ENCODE peak calls at places on chromosome 9, in five cellular contexts. B, F, D, H and R are unnamed samples.

GRCh38 chr9:89654025-89654662 is 49.3 kb downstream of the GADD45G start:
- DNase-seq in B (no peak), F (no peak), D (no peak), H (no peak), R (no peak)

GRCh38 chr9:85890962-85891361 is 50.0 kb upstream of the NAA35 start:
- DNase-seq in B (no peak), F (no peak), D (no peak), H (no peak), R (no peak)

GRCh38 chr9:33818167-33818831 is 1.3 kb downstream of the UBE2R2 start:
- DNase-seq in B (no peak), F (no peak), D (no peak), H (no peak), R (peak)

GRCh38 chr9:118331622-118332045 is 627.4 kb downstream of the TLR4 start:
- DNase-seq in B (no peak), F (peak), D (peak), H (no peak), R (no peak)

GRCh38 chr9:70408393-70409040 is 5.9 kb downstream of the KLF9 start:
- DNase-seq in B (no peak), F (peak), D (peak), H (no peak), R (no peak)

GRCh38 chr9:120883608-120883996 is 6.6 kb upstream of the PHF19 start:
- DNase-seq in B (no peak), F (no peak), D (no peak), H (no peak), R (no peak)

GRCh38 chr9:126613656-126614055 is at the start of gene LMX1B:
- DNase-seq in B (no peak), F (peak), D (peak), H (no peak), R (peak)

GRCh38 chr9:26133537-26133936 is 455.3 kb upstream of the TUSC1 start:
- DNase-seq in B (no peak), F (no peak), D (no peak), H (no peak), R (no peak)

GRCh38 chr9:122215663-122216062 is 13.1 kb downstream of the LHX6 start:
- DNase-seq in B (no peak), F (no peak), D (no peak), H (no peak), R (no peak)

GRCh38 chr9:122212473-122213004 is 16.2 kb downstream of the LHX6 start:
- DNase-seq in B (no peak), F (no peak), D (no peak), H (no peak), R (no peak)

GRCh38 chr9:122213102-122213588 is 15.6 kb downstream of the LHX6 start:
- DNase-seq in B (no peak), F (no peak), D (no peak), H (no peak), R (no peak)

GRCh38 chr9:122214507-122214906 is 14.2 kb downstream of the LHX6 start:
- DNase-seq in B (no peak), F (no peak), D (no peak), H (no peak), R (no peak)

GRCh38 chr9:122213589-122214413 is 15.0 kb downstream of the LHX6 start:
- DNase-seq in B (peak), F (no peak), D (no peak), H (no peak), R (peak)
- H3K4me3 ChIP-seq in B (peak), F (no peak), D (peak), H (peak), R (peak)

GRCh38 chr9:96420468-96421219 is 2.5 kb upstream of the ZNF367 start:
- DNase-seq in B (no peak), F (peak), D (peak), H (peak), R (no peak)
- H3K4me3 ChIP-seq in B (no peak), F (no peak), D (no peak), H (no peak), R (no peak)

GRCh38 chr9:76604171-76604570 is 145.2 kb downstream of the GCNT1 start:
- DNase-seq in B (no peak), F (no peak), D (no peak), H (no peak), R (no peak)
- H3K4me3 ChIP-seq in B (no peak), F (no peak), D (no peak), H (no peak), R (no peak)

GRCh38 chr9:96020822-96021615 is 145.5 kb downstream of the ERCC6L2 start:
- DNase-seq in B (peak), F (no peak), D (no peak), H (no peak), R (no peak)

GRCh38 chr9:96022445-96023031 is 147.0 kb downstream of the ERCC6L2 start:
- DNase-seq in B (no peak), F (no peak), D (no peak), H (no peak), R (no peak)

GRCh38 chr9:96025995-96026572 is 150.6 kb downstream of the ERCC6L2 start:
- DNase-seq in B (no peak), F (no peak), D (no peak), H (no peak), R (no peak)

GRCh38 chr9:96020300-96020821 is 144.9 kb downstream of the ERCC6L2 start:
- DNase-seq in B (no peak), F (no peak), D (no peak), H (no peak), R (no peak)

DNA sequence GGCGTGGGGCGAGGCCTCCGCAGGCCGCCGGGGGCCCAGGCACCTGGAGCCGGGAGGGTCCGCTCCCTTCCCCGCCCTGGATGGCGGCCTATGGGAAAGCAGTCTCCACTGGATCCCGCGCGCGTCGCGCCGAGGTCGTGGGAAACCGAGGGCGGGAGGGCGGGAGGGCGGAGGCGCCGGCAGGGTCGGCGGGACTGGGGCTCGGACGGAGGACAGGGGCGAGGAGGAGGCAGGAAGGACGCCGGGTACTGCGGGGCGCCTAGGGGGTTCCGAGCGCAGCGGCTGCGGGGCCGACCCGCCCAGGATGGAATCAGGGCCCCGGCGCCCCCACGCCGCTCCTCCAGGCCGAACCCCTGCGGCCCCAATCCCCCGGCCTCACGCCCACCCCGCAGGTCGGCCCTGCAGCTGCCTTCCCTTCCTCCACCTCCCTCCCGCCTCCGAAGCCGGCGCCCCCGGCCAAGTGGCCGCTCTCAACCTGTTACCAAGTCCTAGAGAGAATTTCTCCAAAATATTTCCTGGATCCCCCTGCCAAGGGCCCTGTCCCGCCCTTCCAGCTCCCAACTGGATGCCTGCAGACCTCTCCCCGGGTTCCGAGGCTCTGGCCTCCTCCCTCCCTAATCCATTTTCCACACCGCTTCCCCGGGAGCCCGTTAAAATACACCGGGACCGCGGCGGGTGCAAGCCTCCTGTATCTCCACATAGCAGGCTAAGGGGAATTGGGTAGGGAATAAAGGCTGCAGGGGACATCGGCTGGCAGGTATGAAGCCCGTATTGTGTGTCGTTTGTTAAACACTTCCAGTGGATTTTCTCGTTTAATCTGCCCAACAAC is 146.3 kb downstream of the ERCC6L2 start:
- DNase-seq in B (no peak), F (no peak), D (no peak), H (no peak), R (no peak)
- H3K4me3 ChIP-seq in B (peak), F (peak), D (peak), H (peak), R (no peak)

GRCh38 chr9:123998970-123999621 is 12.5 kb upstream of the LHX2 start:
- DNase-seq in B (no peak), F (no peak), D (no peak), H (no peak), R (peak)
- H3K4me3 ChIP-seq in B (peak), F (peak), D (peak), H (peak), R (peak)

GRCh38 chr9:112864413-112864812 is 26.3 kb downstream of the SLC46A2 start:
- DNase-seq in B (no peak), F (no peak), D (no peak), H (no peak), R (no peak)
- H3K4me3 ChIP-seq in B (no peak), F (no peak), D (no peak), H (no peak), R (no peak)

GRCh38 chr9:137455361-137455991 is 3.7 kb downstream of the NSMF start:
- DNase-seq in B (no peak), F (no peak), D (no peak), H (no peak), R (no peak)

GRCh38 chr9:137456061-137456863 is 2.9 kb downstream of the NSMF start:
- DNase-seq in B (no peak), F (peak), D (peak), H (no peak), R (no peak)

GRCh38 chr9:137458194-137459146 is 664 bp downstream of the NSMF start:
- DNase-seq in B (no peak), F (peak), D (no peak), H (no peak), R (no peak)

GRCh38 chr9:137457406-137458193 is 1.5 kb downstream of the NSMF start:
- DNase-seq in B (no peak), F (no peak), D (no peak), H (no peak), R (no peak)

GRCh38 chr9:137456864-137457405 is 2.2 kb downstream of the NSMF start:
- DNase-seq in B (no peak), F (no peak), D (no peak), H (no peak), R (no peak)
- H3K4me3 ChIP-seq in B (no peak), F (no peak), D (no peak), H (no peak), R (no peak)

GRCh38 chr9:127977877-127978647 is 2.7 kb downstream of the EEIG1 start:
- DNase-seq in B (no peak), F (peak), D (peak), H (peak), R (no peak)
- H3K4me3 ChIP-seq in B (peak), F (no peak), D (peak), H (peak), R (no peak)

GRCh38 chr9:124767830-124768229 is 3.3 kb downstream of the NR6A1 start:
- DNase-seq in B (no peak), F (no peak), D (no peak), H (no peak), R (no peak)

GRCh38 chr9:124768778-124769350 is 2.2 kb downstream of the NR6A1 start:
- DNase-seq in B (no peak), F (no peak), D (no peak), H (no peak), R (no peak)

GRCh38 chr9:124769451-124770358 is 1.4 kb downstream of the NR6A1 start:
- DNase-seq in B (no peak), F (no peak), D (no peak), H (no peak), R (no peak)

GRCh38 chr9:124766815-124767554 is 4.1 kb downstream of the NR6A1 start:
- DNase-seq in B (no peak), F (no peak), D (no peak), H (no peak), R (no peak)

GRCh38 chr9:124768275-124768674 is 2.8 kb downstream of the NR6A1 start:
- DNase-seq in B (no peak), F (no peak), D (no peak), H (no peak), R (no peak)
- H3K4me3 ChIP-seq in B (no peak), F (no peak), D (no peak), H (no peak), R (no peak)